ENCODE peak calls at places on chromosomes 1 and 21, in four cellular contexts. Y, P, K and F are unnamed samples.
A peak's percentile ranks its signal among the peaks of the same experiment; 100 is the strongest.

GRCh38 chr1:206890125-206890637 is 7.1 kb upstream of the IL24 start:
- DNase-seq in Y (no peak), K (peak; percentile 71), P (peak; percentile 99), F (no peak)

GRCh38 chr1:39139723-39140360 is 64.7 kb upstream of the MACF1 start:
- DNase-seq in P (no peak), K (peak; percentile 19), Y (no peak), F (no peak)

GRCh38 chr1:28718601-28719331 is 18.0 kb upstream of the YTHDF2 start:
- DNase-seq in K (peak; percentile 71), Y (no peak), P (no peak), F (peak; percentile 18)

GRCh38 chr1:46118856-46119255 is 13.6 kb downstream of the PIK3R3 start:
- DNase-seq in P (no peak), Y (no peak), K (no peak), F (no peak)

GRCh38 chr21:45267390-45267760 is 20.3 kb downstream of the POFUT2 start:
- DNase-seq in Y (no peak), P (no peak), K (no peak), F (no peak)

GRCh38 chr1:181142096-181143043 is 53.9 kb downstream of the IER5 start:
- DNase-seq in Y (peak; percentile 85), K (peak; percentile 91), P (peak; percentile 88), F (peak; percentile 95)

GRCh38 chr1:40384887-40385286 is 11.4 kb downstream of the SMAP2 start:
- DNase-seq in P (no peak), Y (no peak), K (no peak), F (no peak)

GRCh38 chr1:46996659-46997281 is 26.7 kb upstream of the CYP4X1 start:
- DNase-seq in Y (no peak), P (peak; percentile 19), K (peak; percentile 11), F (no peak)

GRCh38 chr1:58251415-58252073 is 295.0 kb downstream of the OMA1 start:
- DNase-seq in Y (no peak), P (peak; percentile 7), K (peak; percentile 38), F (peak; percentile 61)

GRCh38 chr1:186511761-186512637 is 51.1 kb upstream of the PDC start:
- DNase-seq in K (no peak), P (peak; percentile 46), Y (peak; percentile 85), F (no peak)

GRCh38 chr1:75265792-75266191 is 131.6 kb downstream of the LHX8 start:
- DNase-seq in K (peak; percentile 54), P (peak; percentile 57), Y (peak; percentile 49), F (peak; percentile 67)

GRCh38 chr1:151832318-151832984 is 849 bp upstream of the RORC start:
- DNase-seq in Y (no peak), K (peak; percentile 88), P (peak; percentile 68), F (no peak)

GRCh38 chr1:151833172-151833571 is 1.6 kb upstream of the RORC start:
- DNase-seq in K (no peak), P (no peak), Y (no peak), F (no peak)

GRCh38 chr1:151830055-151830454 is 1.5 kb downstream of the RORC start:
- DNase-seq in K (no peak), P (no peak), Y (no peak), F (no peak)

GRCh38 chr1:151831256-151831591 is 378 bp downstream of the RORC start:
- DNase-seq in P (no peak), K (no peak), Y (no peak), F (no peak)

DNA sequence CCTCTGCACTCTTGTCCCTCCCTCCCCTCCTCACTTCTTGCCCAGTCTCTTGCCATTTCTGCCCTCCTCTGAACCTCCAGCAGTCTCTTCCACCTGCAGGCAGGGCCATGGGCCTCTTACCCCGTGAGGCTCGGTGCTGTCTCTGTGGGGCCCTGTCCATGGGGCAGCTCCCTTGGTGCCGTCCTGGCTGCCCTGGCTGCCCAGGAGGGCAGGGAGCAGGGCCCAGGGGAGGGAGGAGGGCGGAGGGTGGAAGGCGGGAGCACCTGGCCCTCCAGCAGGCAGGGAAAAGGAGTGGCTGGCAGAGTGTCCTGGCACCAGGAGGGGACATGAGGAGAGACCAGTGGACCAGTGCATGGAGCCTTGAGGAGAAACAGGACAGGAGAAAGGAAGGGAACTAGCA is at the start of gene RORC:
- DNase-seq in K (no peak), P (no peak), Y (no peak), F (no peak)
- H3K9ac ChIP-seq in K (no peak within 1 kb of the TSS), P (no peak within 1 kb of the TSS), Y (peak within 1 kb of the TSS; percentile 5), F (no peak within 1 kb of the TSS)

DNA sequence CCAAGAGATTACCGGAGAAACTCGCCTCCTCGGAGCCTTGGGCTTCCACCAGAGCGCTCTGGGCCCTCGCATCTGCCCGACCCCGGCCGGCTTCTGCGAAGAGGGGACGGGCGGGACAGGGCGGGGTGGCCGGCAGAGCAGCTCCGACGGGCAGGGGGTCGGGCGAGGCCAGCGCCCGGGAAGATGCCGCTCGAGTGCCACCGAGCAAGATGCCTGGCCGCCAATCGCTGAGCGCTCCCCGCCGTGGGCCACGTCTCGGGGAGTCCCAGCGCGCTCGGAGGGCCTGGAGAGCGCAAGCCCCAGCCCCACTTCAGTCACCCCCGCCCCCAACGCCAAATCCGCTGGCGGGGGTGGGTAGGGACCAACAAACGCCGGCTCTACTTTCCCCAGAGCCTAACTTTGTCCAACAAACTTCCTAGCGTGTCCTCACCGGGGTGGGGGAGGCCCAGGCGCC is 515 bp downstream of the BCAR3 start:
- DNase-seq in Y (no peak), K (no peak), P (peak; percentile 43), F (no peak)
- TF ChIP-seq EZH2 in Y (no peak), K (no peak), P (no peak), F (no peak)

GRCh38 chr1:200775850-200776249 is 37.2 kb downstream of the CAMSAP2 start:
- DNase-seq in Y (no peak), K (peak; percentile 51), P (no peak), F (no peak)
- H3F3A ChIP-seq in Y (peaks cover 13% of the 10 kb centered on the region), K (peaks cover 38% of the 10 kb centered on the region), P (peaks cover 5% of the 10 kb centered on the region), F (peaks cover 10% of the 10 kb centered on the region)

DNA sequence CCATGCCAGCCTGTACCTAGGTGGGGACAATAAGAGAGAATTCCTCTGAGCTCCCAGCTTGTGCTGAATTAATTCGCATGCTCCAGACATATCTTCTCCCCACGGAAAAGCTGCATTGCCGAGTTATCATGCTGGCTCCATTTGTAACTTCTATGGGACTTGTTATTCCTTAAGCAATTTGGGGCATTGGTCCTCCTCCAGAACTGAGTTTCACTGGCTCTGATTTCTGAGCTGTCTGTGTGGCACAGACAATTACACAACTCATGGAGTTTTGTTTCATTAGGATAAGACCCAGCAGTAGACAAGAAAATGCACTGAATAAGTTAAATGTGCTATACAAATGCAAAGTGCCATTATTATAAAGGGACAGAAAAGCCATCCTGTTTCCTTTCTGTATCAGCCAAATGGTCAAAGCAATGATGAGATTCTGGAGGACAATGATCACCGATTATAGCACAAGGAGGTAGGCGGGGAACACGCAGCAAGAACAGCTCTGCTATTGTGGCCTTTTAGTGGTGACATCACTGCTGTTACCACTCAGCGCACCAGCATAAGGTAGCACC is 81.9 kb downstream of the CNIH3 start:
- DNase-seq in Y (no peak), K (peak; percentile 9), P (no peak), F (peak; percentile 13)
- H3K9ac ChIP-seq in Y (no peak overlapping the region), K (no peak overlapping the region), P (no peak overlapping the region), F (no peak overlapping the region)

DNA sequence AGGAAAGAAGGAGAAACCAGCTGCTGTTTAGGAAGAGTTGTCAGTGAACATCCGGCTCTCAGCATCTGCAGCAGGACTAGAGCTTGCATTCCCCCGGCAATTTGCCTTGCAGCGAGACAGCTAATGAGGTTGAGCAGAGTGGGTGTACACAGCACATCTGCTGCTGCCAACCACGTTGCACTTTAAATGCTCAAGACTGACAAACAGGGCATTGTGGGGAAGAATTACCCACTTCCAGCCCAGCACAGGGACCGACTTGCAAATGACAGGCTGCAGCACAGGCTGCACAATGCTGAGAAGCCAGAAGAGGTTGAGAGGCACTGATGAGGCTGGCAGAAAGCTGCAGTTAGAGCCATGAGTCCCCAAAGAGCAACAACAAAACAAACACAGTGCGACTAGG is 47.5 kb upstream of the PLA2G2C start:
- DNase-seq in Y (no peak), P (no peak), K (no peak), F (no peak)
- TF ChIP-seq EZH2 in Y (no peak), P (no peak), K (no peak), F (no peak)

GRCh38 chr1:201779351-201779880 is 49.5 kb upstream of the IPO9 start:
- DNase-seq in K (no peak), P (no peak), Y (no peak), F (no peak)
- H3F3A ChIP-seq in K (peaks cover 86% of the 10 kb centered on the region), P (no peaks in the 10 kb centered on the region), Y (no peaks in the 10 kb centered on the region), F (peaks cover 24% of the 10 kb centered on the region)

GRCh38 chr1:53395671-53396215 is 63.5 kb upstream of the DMRTB1 start:
- DNase-seq in P (no peak), Y (no peak), K (no peak), F (no peak)
- H3K9ac ChIP-seq in P (no peak overlapping the region), Y (no peak overlapping the region), K (no peak overlapping the region), F (no peak overlapping the region)

GRCh38 chr1:229812693-229813092 is 186.6 kb downstream of the URB2 start:
- DNase-seq in Y (no peak), P (no peak), K (no peak), F (no peak)
- TF ChIP-seq EZH2 in Y (no peak), P (no peak), K (no peak), F (no peak)

DNA sequence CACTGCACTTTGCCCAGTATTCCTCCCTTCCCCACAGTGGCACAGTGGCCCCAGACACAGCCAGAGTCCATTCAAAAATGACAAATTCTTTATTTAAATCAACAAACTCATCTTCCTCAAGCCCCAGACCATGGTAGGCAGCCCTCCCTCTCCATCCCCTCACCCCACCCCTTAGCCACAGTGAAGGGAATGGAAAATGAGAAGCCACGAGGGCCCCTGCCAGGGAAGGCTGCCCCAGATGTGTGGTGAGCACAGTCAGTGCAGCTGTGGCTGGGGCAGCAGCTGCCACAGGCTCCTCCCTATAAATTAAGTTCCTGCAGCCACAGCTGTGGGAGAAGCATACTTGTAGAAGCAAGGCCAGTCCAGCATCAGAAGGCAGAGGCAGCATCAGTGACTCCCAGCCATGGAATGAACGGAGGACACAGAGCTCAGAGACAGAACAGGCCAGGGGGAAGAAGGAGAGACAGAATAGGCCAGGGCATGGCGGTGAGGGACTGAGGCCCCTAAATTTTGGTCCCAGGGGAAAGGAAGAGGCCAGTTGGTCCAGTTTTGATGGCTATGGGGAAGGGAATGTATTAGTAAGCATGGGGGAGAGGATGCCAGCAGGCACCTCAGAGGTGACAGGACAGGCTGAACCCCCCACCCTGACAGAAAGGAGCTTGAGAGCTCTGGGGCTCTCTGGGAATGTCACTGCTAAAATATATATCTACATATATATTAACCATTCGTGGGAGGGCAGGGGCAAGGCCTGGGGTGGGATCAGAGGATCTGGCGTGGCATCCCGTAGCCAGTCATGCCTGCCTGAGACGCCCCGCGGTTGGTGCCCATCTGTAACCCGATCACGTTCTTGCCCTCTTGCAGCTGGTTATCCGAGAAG is 7.0 kb downstream of the TAGLN2 start:
- DNase-seq in Y (no peak), P (no peak), K (peak; percentile 49), F (no peak)
- H3F3A ChIP-seq in Y (peaks cover 5% of the 10 kb centered on the region), P (peaks cover 22% of the 10 kb centered on the region), K (peaks cover 45% of the 10 kb centered on the region), F (peaks cover 21% of the 10 kb centered on the region)